ENCODE peak calls at places on chromosomes 1 and 21, in eight cellular contexts. One of them, this sample, is unnamed.

GRCh38 chr1:88175631-88176226 is 508.3 kb upstream of the PKN2 start:
- DNase-seq in fibroblast of mammary gland: no peak
- DNase-seq in GM23338: no peak
- DNase-seq in astrocyte of the spinal cord: peak; percentile 62
- DNase-seq in gastrocnemius medialis: no peak
- DNase-seq in tibial nerve: no peak
- DNase-seq in heart right ventricle: no peak
- DNase-seq in choroid plexus epithelial cell: peak; percentile 11
- DNase-seq in this sample: no peak

GRCh38 chr1:86429830-86430229 is 5.9 kb downstream of the CLCA2 start:
- DNase-seq in gastrocnemius medialis: peak; percentile 37
- DNase-seq in fibroblast of mammary gland: peak; percentile 96
- DNase-seq in astrocyte of the spinal cord: peak; percentile 92
- DNase-seq in choroid plexus epithelial cell: peak; percentile 98
- DNase-seq in heart right ventricle: peak; percentile 55
- DNase-seq in tibial nerve: no peak
- DNase-seq in GM23338: no peak
- DNase-seq in this sample: no peak

GRCh38 chr1:240947438-240948224 is 335.7 kb upstream of the GREM2 start:
- DNase-seq in tibial nerve: no peak
- DNase-seq in gastrocnemius medialis: no peak
- DNase-seq in choroid plexus epithelial cell: no peak
- DNase-seq in heart right ventricle: no peak
- DNase-seq in GM23338: no peak
- DNase-seq in fibroblast of mammary gland: no peak
- DNase-seq in astrocyte of the spinal cord: no peak
- DNase-seq in this sample: no peak

GRCh38 chr1:101309334-101310221 is 72.8 kb downstream of the S1PR1 start:
- DNase-seq in fibroblast of mammary gland: peak; percentile 53
- DNase-seq in gastrocnemius medialis: peak; percentile 18
- DNase-seq in GM23338: peak; percentile 73
- DNase-seq in astrocyte of the spinal cord: peak; percentile 55
- DNase-seq in tibial nerve: no peak
- DNase-seq in choroid plexus epithelial cell: peak; percentile 75
- DNase-seq in heart right ventricle: peak; percentile 32
- DNase-seq in this sample: no peak

GRCh38 chr1:26277261-26277661 is 2.6 kb upstream of the SH3BGRL3 start:
- DNase-seq in gastrocnemius medialis: no peak
- DNase-seq in astrocyte of the spinal cord: no peak
- DNase-seq in heart right ventricle: no peak
- DNase-seq in fibroblast of mammary gland: no peak
- DNase-seq in GM23338: no peak
- DNase-seq in tibial nerve: no peak
- DNase-seq in choroid plexus epithelial cell: no peak
- DNase-seq in this sample: no peak

GRCh38 chr1:57089221-57089620 is 123.4 kb upstream of the C8B start:
- DNase-seq in tibial nerve: no peak
- DNase-seq in GM23338: no peak
- DNase-seq in fibroblast of mammary gland: no peak
- DNase-seq in astrocyte of the spinal cord: no peak
- DNase-seq in choroid plexus epithelial cell: no peak
- DNase-seq in gastrocnemius medialis: no peak
- DNase-seq in heart right ventricle: no peak
- DNase-seq in this sample: no peak

GRCh38 chr1:70436617-70437236 is 25.7 kb downstream of the CTH start:
- DNase-seq in fibroblast of mammary gland: peak; percentile 70
- DNase-seq in choroid plexus epithelial cell: peak; percentile 70
- DNase-seq in astrocyte of the spinal cord: peak; percentile 35
- DNase-seq in heart right ventricle: peak; percentile 8
- DNase-seq in tibial nerve: no peak
- DNase-seq in gastrocnemius medialis: no peak
- DNase-seq in GM23338: no peak
- DNase-seq in this sample: no peak

GRCh38 chr1:179881642-179882252 is 338 bp upstream of the TOR1AIP1 start:
- DNase-seq in choroid plexus epithelial cell: peak; percentile 97
- DNase-seq in gastrocnemius medialis: peak; percentile 86
- DNase-seq in astrocyte of the spinal cord: peak; percentile 96
- DNase-seq in heart right ventricle: peak; percentile 92
- DNase-seq in GM23338: peak; percentile 83
- DNase-seq in tibial nerve: peak; percentile 80
- DNase-seq in fibroblast of mammary gland: peak; percentile 93
- DNase-seq in this sample: peak; percentile 89

GRCh38 chr1:97461782-97462181 is 459.1 kb downstream of the DPYD start:
- DNase-seq in gastrocnemius medialis: no peak
- DNase-seq in GM23338: no peak
- DNase-seq in tibial nerve: no peak
- DNase-seq in heart right ventricle: no peak
- DNase-seq in choroid plexus epithelial cell: no peak
- DNase-seq in astrocyte of the spinal cord: no peak
- DNase-seq in fibroblast of mammary gland: no peak
- DNase-seq in this sample: no peak

GRCh38 chr21:46211376-46211775 is 17.2 kb downstream of the LSS start:
- DNase-seq in astrocyte of the spinal cord: no peak
- DNase-seq in gastrocnemius medialis: no peak
- DNase-seq in choroid plexus epithelial cell: no peak
- DNase-seq in GM23338: no peak
- DNase-seq in heart right ventricle: no peak
- DNase-seq in fibroblast of mammary gland: no peak
- DNase-seq in tibial nerve: no peak
- DNase-seq in this sample: no peak

GRCh38 chr21:46214478-46215340 is 13.9 kb downstream of the LSS start:
- DNase-seq in heart right ventricle: no peak
- DNase-seq in gastrocnemius medialis: no peak
- DNase-seq in tibial nerve: no peak
- DNase-seq in fibroblast of mammary gland: no peak
- DNase-seq in choroid plexus epithelial cell: no peak
- DNase-seq in GM23338: no peak
- DNase-seq in astrocyte of the spinal cord: no peak
- DNase-seq in this sample: no peak

GRCh38 chr21:46213620-46214286 is 14.8 kb downstream of the LSS start:
- DNase-seq in choroid plexus epithelial cell: no peak
- DNase-seq in fibroblast of mammary gland: no peak
- DNase-seq in heart right ventricle: no peak
- DNase-seq in astrocyte of the spinal cord: no peak
- DNase-seq in GM23338: no peak
- DNase-seq in tibial nerve: no peak
- DNase-seq in gastrocnemius medialis: no peak
- DNase-seq in this sample: no peak

GRCh38 chr21:46211786-46212720 is 16.5 kb downstream of the LSS start:
- DNase-seq in GM23338: no peak
- DNase-seq in tibial nerve: no peak
- DNase-seq in choroid plexus epithelial cell: no peak
- DNase-seq in heart right ventricle: no peak
- DNase-seq in astrocyte of the spinal cord: no peak
- DNase-seq in gastrocnemius medialis: no peak
- DNase-seq in fibroblast of mammary gland: peak; percentile 21
- DNase-seq in this sample: no peak

DNA sequence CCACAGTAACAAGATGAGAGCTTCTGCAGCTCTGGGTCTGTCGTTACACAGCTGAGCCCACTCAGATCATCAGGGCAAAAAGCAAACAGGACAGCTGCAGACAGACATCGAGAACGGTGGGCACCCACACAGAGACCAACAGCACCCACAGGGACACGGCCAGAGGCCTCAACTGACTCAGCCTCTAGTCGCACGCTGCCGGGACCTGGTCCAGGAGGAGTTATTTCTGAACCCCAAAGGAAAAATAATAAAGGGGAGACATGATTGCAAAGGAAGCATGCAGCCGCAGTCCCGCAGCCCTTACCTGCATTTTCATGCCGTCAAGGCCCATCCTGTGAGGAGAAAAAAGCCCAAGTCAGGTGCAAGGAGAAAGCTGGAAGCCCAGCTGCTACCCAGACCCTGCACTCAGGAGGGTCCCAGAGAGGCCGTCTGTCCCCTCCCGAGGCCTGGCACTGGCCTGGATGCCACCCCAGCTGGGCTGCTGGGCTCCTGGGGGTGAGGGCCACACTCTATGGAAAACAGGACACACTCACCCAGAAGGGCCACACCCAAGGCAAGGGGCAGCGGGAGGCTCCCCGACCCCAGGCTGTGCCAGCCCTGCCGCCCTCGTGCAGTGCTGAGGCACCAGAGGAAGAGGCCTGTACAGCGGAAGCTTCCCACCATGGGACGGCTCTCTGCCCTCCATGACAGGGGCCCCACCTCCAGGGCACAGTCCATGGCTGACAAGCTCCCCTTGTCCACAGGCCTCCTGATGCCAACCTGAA is 15.7 kb downstream of the LSS start:
- DNase-seq in astrocyte of the spinal cord: no peak
- DNase-seq in GM23338: no peak
- DNase-seq in tibial nerve: no peak
- DNase-seq in gastrocnemius medialis: no peak
- DNase-seq in choroid plexus epithelial cell: no peak
- DNase-seq in fibroblast of mammary gland: no peak
- DNase-seq in heart right ventricle: no peak
- DNase-seq in this sample: no peak
- H3K4me3 ChIP-seq in astrocyte of the spinal cord: no peak overlapping the region
- H3K4me3 ChIP-seq in GM23338: no peak overlapping the region
- H3K4me3 ChIP-seq in tibial nerve: no peak overlapping the region
- H3K4me3 ChIP-seq in gastrocnemius medialis: no peak overlapping the region
- H3K4me3 ChIP-seq in choroid plexus epithelial cell: no peak overlapping the region
- H3K4me3 ChIP-seq in fibroblast of mammary gland: no peak overlapping the region
- H3K4me3 ChIP-seq in heart right ventricle: no peak overlapping the region
- H3K4me3 ChIP-seq in this sample: no peak overlapping the region

DNA sequence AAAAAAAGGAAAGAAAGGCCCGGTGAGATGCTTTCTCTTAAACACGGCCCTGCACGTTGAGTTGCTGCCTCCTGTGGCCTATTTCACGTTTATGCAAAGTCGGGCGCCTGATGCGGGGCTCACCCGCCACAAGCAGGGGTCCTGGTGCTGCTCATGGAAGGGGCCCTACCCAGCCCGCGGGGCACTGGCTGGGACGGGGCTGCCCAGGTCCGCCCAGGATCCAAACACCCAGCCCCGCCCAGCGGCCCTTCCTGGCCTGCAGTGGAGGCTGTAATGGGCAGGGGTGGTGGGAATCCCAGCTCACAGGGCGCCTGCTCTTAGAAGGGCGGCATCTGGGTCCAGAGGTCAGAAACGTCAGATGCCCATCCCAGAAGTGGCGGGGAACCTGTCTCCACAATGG is 1.6 kb downstream of the COL6A2 start:
- DNase-seq in heart right ventricle: peak; percentile 13
- DNase-seq in gastrocnemius medialis: no peak
- DNase-seq in choroid plexus epithelial cell: peak; percentile 52
- DNase-seq in fibroblast of mammary gland: peak; percentile 52
- DNase-seq in tibial nerve: peak; percentile 13
- DNase-seq in astrocyte of the spinal cord: no peak
- DNase-seq in GM23338: peak; percentile 57
- DNase-seq in this sample: no peak
- TF ChIP-seq CTCF in heart right ventricle: no peak
- TF ChIP-seq CTCF in gastrocnemius medialis: no peak
- TF ChIP-seq CTCF in choroid plexus epithelial cell: peak; percentile 55
- TF ChIP-seq CTCF in fibroblast of mammary gland: no peak
- TF ChIP-seq CTCF in tibial nerve: no peak
- TF ChIP-seq CTCF in astrocyte of the spinal cord: peak; percentile 32
- TF ChIP-seq CTCF in GM23338: no peak
- TF ChIP-seq CTCF in this sample: no peak

DNA sequence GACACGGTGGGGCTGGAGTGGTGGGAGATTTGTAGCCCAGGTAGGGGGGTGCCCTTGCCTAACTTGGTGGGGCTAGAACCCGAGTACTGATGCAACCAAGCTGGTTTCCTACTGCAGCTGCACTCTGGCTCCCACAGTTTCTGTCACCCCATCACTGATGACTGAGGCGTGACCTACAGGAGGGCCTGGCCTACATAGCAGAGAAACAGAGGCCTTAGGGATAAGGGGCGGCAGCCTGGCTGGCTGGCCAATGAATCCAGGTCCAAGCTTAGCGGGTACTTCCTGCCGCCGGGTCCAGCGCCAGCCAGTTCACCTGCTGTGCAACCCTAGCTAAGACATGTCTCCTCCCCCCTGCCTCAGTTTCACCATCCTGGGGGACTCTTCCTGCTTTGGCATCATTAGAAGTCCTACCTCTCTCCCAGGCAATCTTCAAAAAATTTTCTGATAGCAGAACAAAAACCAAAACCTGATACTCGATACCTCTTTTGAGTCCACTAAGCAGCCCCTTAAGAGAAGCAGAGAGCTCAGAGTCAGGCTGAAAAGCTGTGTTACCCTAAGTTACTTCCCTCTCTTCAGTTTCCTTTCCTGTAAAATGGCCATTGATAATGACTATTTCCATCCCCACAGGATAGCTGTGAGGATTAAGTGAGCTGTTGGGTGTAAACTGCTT is 27.3 kb upstream of the RNF19B start:
- DNase-seq in GM23338: no peak
- DNase-seq in fibroblast of mammary gland: no peak
- DNase-seq in heart right ventricle: no peak
- DNase-seq in astrocyte of the spinal cord: no peak
- DNase-seq in gastrocnemius medialis: no peak
- DNase-seq in tibial nerve: no peak
- DNase-seq in choroid plexus epithelial cell: no peak
- DNase-seq in this sample: no peak
- H3K4me3 ChIP-seq in GM23338: no peak overlapping the region
- H3K4me3 ChIP-seq in fibroblast of mammary gland: no peak overlapping the region
- H3K4me3 ChIP-seq in heart right ventricle: no peak overlapping the region
- H3K4me3 ChIP-seq in astrocyte of the spinal cord: no peak overlapping the region
- H3K4me3 ChIP-seq in gastrocnemius medialis: no peak overlapping the region
- H3K4me3 ChIP-seq in tibial nerve: no peak overlapping the region
- H3K4me3 ChIP-seq in choroid plexus epithelial cell: no peak overlapping the region
- H3K4me3 ChIP-seq in this sample: no peak overlapping the region

GRCh38 chr1:167440776-167441175 is 77.6 kb downstream of the CD247 start:
- DNase-seq in fibroblast of mammary gland: no peak
- DNase-seq in heart right ventricle: no peak
- DNase-seq in tibial nerve: no peak
- DNase-seq in astrocyte of the spinal cord: no peak
- DNase-seq in choroid plexus epithelial cell: no peak
- DNase-seq in GM23338: no peak
- DNase-seq in gastrocnemius medialis: no peak
- DNase-seq in this sample: no peak

GRCh38 chr1:167441222-167441621 is 77.1 kb downstream of the CD247 start:
- DNase-seq in heart right ventricle: no peak
- DNase-seq in choroid plexus epithelial cell: no peak
- DNase-seq in tibial nerve: no peak
- DNase-seq in astrocyte of the spinal cord: no peak
- DNase-seq in fibroblast of mammary gland: no peak
- DNase-seq in gastrocnemius medialis: no peak
- DNase-seq in GM23338: no peak
- DNase-seq in this sample: no peak

GRCh38 chr1:167438171-167439138 is 79.9 kb downstream of the CD247 start:
- DNase-seq in choroid plexus epithelial cell: no peak
- DNase-seq in heart right ventricle: no peak
- DNase-seq in GM23338: no peak
- DNase-seq in astrocyte of the spinal cord: no peak
- DNase-seq in fibroblast of mammary gland: no peak
- DNase-seq in gastrocnemius medialis: no peak
- DNase-seq in tibial nerve: no peak
- DNase-seq in this sample: no peak

GRCh38 chr1:167440345-167440744 is 78.0 kb downstream of the CD247 start:
- DNase-seq in heart right ventricle: no peak
- DNase-seq in gastrocnemius medialis: no peak
- DNase-seq in astrocyte of the spinal cord: no peak
- DNase-seq in fibroblast of mammary gland: no peak
- DNase-seq in GM23338: no peak
- DNase-seq in choroid plexus epithelial cell: no peak
- DNase-seq in tibial nerve: no peak
- DNase-seq in this sample: no peak

GRCh38 chr1:167439301-167439988 is 78.9 kb downstream of the CD247 start:
- DNase-seq in tibial nerve: no peak
- DNase-seq in choroid plexus epithelial cell: peak; percentile 41
- DNase-seq in fibroblast of mammary gland: peak; percentile 37
- DNase-seq in gastrocnemius medialis: no peak
- DNase-seq in astrocyte of the spinal cord: peak; percentile 45
- DNase-seq in GM23338: peak; percentile 85
- DNase-seq in heart right ventricle: no peak
- DNase-seq in this sample: no peak
- TF ChIP-seq CTCF in tibial nerve: no peak
- TF ChIP-seq CTCF in choroid plexus epithelial cell: peak; percentile 41
- TF ChIP-seq CTCF in fibroblast of mammary gland: peak; percentile 17
- TF ChIP-seq CTCF in gastrocnemius medialis: no peak
- TF ChIP-seq CTCF in astrocyte of the spinal cord: peak; percentile 26
- TF ChIP-seq CTCF in GM23338: peak; percentile 52
- TF ChIP-seq CTCF in heart right ventricle: no peak
- TF ChIP-seq CTCF in this sample: no peak